ENCODE peak calls at places on chromosomes 12 and 14, in nine cellular contexts. Z, P, A, Q, H, X, F, I and U are unnamed samples.
A peak's percentile ranks its signal among the peaks of the same experiment; 100 is the strongest.

GRCh38 chr12:7349418-7349817 is 45.5 kb downstream of the ACSM4 start:
- DNase-seq in Z (no peak), P (no peak), A (no peak), Q (no peak), H (no peak), X (no peak), F (no peak), I (no peak), U (no peak)

GRCh38 chr12:62914443-62914909 is 20.5 kb downstream of the PPM1H start:
- DNase-seq in Z (no peak), P (no peak), A (no peak), Q (no peak), H (no peak), X (no peak), F (no peak), I (no peak), U (no peak)

GRCh38 chr14:100060766-100061165 is 4.5 kb upstream of the EVL start:
- DNase-seq in Z (no peak), P (no peak), A (no peak), Q (no peak), H (no peak), X (no peak), F (no peak), I (no peak), U (no peak)

GRCh38 chr12:120879711-120880300 is 24.4 kb downstream of the SPPL3 start:
- DNase-seq in Z (no peak), P (no peak), A (no peak), Q (no peak), H (no peak), X (no peak), F (no peak), I (no peak), U (no peak)

GRCh38 chr12:49809369-49810158 is 18.6 kb downstream of the NCKAP5L start:
- DNase-seq in Z (no peak), P (peak; percentile 44), A (no peak), Q (no peak), H (peak; percentile 43), X (no peak), F (no peak), I (peak; percentile 60), U (no peak)

GRCh38 chr12:131054345-131055092 is 100.8 kb downstream of the ADGRD1 start:
- DNase-seq in Z (peak; percentile 43), P (no peak), A (no peak), Q (no peak), H (no peak), X (peak; percentile 35), F (no peak), I (no peak), U (no peak)

GRCh38 chr12:1630827-1631591 is 2.0 kb downstream of the WNT5B start:
- DNase-seq in Z (no peak), P (peak; percentile 54), A (no peak), Q (no peak), H (no peak), X (no peak), F (no peak), I (no peak), U (no peak)

GRCh38 chr14:100865682-100866591 is 37.6 kb downstream of the RTL1 start:
- DNase-seq in Z (peak; percentile 49), P (no peak), A (no peak), Q (peak; percentile 52), H (peak; percentile 39), X (no peak), F (no peak), I (peak; percentile 9), U (no peak)

GRCh38 chr12:98741615-98742265 is 96.7 kb downstream of the APAF1 start:
- DNase-seq in Z (no peak), P (no peak), A (no peak), Q (no peak), H (no peak), X (no peak), F (no peak), I (no peak), U (no peak)

GRCh38 chr12:8894378-8894777 is 19.9 kb upstream of the PHC1 start:
- DNase-seq in Z (no peak), P (no peak), A (no peak), Q (no peak), H (no peak), X (no peak), F (no peak), I (no peak), U (no peak)

GRCh38 chr14:104296388-104297312 is 158.3 kb downstream of the KIF26A start:
- DNase-seq in Z (peak; percentile 47), P (no peak), A (no peak), Q (peak; percentile 54), H (peak; percentile 90), X (no peak), F (no peak), I (peak; percentile 10), U (no peak)

GRCh38 chr14:51006781-51007211 is 62.5 kb upstream of the PYGL start:
- DNase-seq in Z (peak; percentile 72), P (no peak), A (no peak), Q (no peak), H (no peak), X (no peak), F (no peak), I (no peak), U (no peak)

GRCh38 chr12:62123721-62124203 is 136.4 kb upstream of the USP15 start:
- DNase-seq in Z (no peak), P (no peak), A (peak; percentile 52), Q (no peak), H (peak; percentile 26), X (no peak), F (peak; percentile 49), I (no peak), U (peak; percentile 6)

GRCh38 chr12:59085680-59086079 is 165.4 kb upstream of the LRIG3 start:
- DNase-seq in Z (no peak), P (no peak), A (no peak), Q (no peak), H (no peak), X (no peak), F (no peak), I (no peak), U (no peak)

GRCh38 chr12:22458301-22458917 is 85.9 kb downstream of the C2CD5 start:
- DNase-seq in Z (no peak), P (no peak), A (no peak), Q (no peak), H (no peak), X (no peak), F (no peak), I (no peak), U (no peak)

GRCh38 chr12:19759229-19759628 is 319.9 kb downstream of the AEBP2 start:
- DNase-seq in Z (no peak), P (no peak), A (no peak), Q (no peak), H (no peak), X (no peak), F (no peak), I (no peak), U (no peak)

GRCh38 chr12:54683388-54683787 is 35.2 kb upstream of the DCD start:
- DNase-seq in Z (no peak), P (no peak), A (no peak), Q (no peak), H (no peak), X (no peak), F (no peak), I (no peak), U (no peak)
- H3K27me3 ChIP-seq in Z (peaks cover 7% of the 10 kb centered on the region), P (peaks cover 9% of the 10 kb centered on the region), A (no peaks in the 10 kb centered on the region), Q (no peaks in the 10 kb centered on the region), H (no peaks in the 10 kb centered on the region), X (no peaks in the 10 kb centered on the region), F (peaks cover 70% of the 10 kb centered on the region), I (peaks cover 97% of the 10 kb centered on the region), U (peaks cover 35% of the 10 kb centered on the region)

GRCh38 chr12:42236017-42236416 is 2.0 kb downstream of the YAF2 start:
- DNase-seq in Z (no peak), P (no peak), A (no peak), Q (no peak), H (no peak), X (no peak), F (no peak), I (no peak), U (no peak)
- H3K27ac ChIP-seq in Z (peak overlapping the region; percentile 68), P (peak overlapping the region; percentile 60), A (no peak overlapping the region), Q (no peak overlapping the region), H (peak overlapping the region; percentile 60), X (peak overlapping the region; percentile 52), F (no peak overlapping the region), I (peak overlapping the region; percentile 98), U (no peak overlapping the region)

GRCh38 chr14:24211311-24211710 is 2.0 kb downstream of the CHMP4A start:
- DNase-seq in Z (peak; percentile 47), P (no peak), A (no peak), Q (no peak), H (no peak), X (no peak), F (no peak), I (no peak), U (no peak)

GRCh38 chr14:24216345-24216699 is 456 bp upstream of the MDP1 start:
- DNase-seq in Z (no peak), P (no peak), A (no peak), Q (no peak), H (no peak), X (no peak), F (no peak), I (no peak), U (no peak)

GRCh38 chr14:24213866-24214652 is 771 bp upstream of the CHMP4A start:
- DNase-seq in Z (peak; percentile 2), P (no peak), A (no peak), Q (no peak), H (no peak), X (no peak), F (no peak), I (no peak), U (no peak)

GRCh38 chr14:24215495-24216344 is at the start of gene MDP1:
- DNase-seq in Z (peak; percentile 92), P (peak; percentile 77), A (peak; percentile 89), Q (peak; percentile 88), H (peak; percentile 84), X (peak; percentile 94), F (peak; percentile 78), I (peak; percentile 87), U (peak; percentile 79)

DNA sequence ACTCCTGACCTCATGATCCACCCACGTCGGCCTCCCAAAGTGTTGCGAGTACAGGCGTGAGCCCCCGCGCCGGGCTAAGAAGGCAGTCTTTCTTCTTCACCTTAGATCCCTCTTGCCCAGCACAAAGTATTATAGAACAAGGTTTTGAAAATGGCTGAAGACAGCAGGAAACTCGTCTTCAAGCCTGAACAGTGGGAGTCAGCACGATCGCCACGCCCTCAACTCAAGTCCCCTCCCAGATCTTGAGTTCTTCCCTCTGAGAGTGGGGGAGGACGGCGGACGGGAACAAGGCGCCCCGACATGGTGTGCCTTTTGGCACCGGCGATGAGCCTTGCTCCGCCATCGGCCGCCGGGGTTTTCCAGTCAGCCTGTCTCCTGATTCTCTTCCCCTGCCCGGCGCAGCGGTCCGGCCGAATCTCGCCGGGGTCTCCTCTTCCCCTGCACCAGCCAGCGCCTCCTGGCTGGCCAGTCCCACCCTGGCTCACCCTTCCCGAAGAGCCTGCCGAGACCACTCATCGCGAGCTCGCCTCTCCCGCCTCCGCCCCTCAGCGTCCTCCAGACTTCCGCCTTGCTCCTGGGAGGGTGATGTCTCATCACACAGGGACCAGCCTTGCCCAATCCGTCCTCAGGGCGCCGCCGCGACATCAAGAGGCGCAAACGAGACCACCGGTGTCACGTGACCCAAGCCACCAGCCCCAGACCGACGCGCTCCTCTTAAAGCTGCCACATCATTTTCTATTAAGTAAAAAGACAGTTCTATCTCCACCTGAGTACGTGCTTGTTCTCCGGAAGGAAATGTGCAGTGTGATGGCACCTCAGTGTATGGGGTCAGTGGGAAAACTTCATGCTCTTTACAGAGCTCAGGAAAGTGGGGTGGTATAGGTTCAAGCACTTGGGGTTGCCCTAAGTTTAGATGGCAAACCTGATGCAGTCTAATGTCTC is at the start of gene CHMP4A:
- DNase-seq in Z (peak; percentile 99), P (peak; percentile 94), A (peak; percentile 94), Q (peak; percentile 91), H (peak; percentile 93), X (peak; percentile 99), F (peak; percentile 95), I (peak; percentile 97), U (peak; percentile 96)
- TF ChIP-seq CTCF in Z (no peak), P (no peak), A (no peak), Q (no peak), H (no peak), X (no peak), F (no peak), I (peak; percentile 42), U (no peak)

GRCh38 chr14:60650382-60650961 is 1.2 kb upstream of the SIX1 start:
- DNase-seq in Z (no peak), P (no peak), A (no peak), Q (no peak), H (no peak), X (no peak), F (no peak), I (no peak), U (no peak)
- H3K27me3 ChIP-seq in Z (peaks cover 100% of the 10 kb centered on the region), P (peaks cover 100% of the 10 kb centered on the region), A (peaks cover 66% of the 10 kb centered on the region), Q (peaks cover 14% of the 10 kb centered on the region), H (peaks cover 3% of the 10 kb centered on the region), X (peaks cover 79% of the 10 kb centered on the region), F (peaks cover 16% of the 10 kb centered on the region), I (peaks cover 100% of the 10 kb centered on the region), U (peaks cover 95% of the 10 kb centered on the region)